ENCODE peak calls at places on chromosomes 12 and 14, in four cellular contexts. J is astrocyte of the spinal cord; I is thoracic aorta; U is CD4-positive, alpha-beta T cell. X is an unnamed sample.
A peak's percentile ranks its signal among the peaks of the same experiment; 100 is the strongest.

GRCh38 chr14:64705406-64706118 is 1.3 kb downstream of the PLEKHG3 start:
- DNase-seq in J (no peak), I (no peak), U (no peak), X (no peak)

GRCh38 chr12:95300286-95300685 is 82.7 kb downstream of the VEZT start:
- DNase-seq in J (no peak), I (no peak), U (no peak), X (no peak)

GRCh38 chr14:54040851-54041250 is 84.2 kb upstream of the BMP4 start:
- DNase-seq in J (peak; percentile 23), I (no peak), U (no peak), X (no peak)

GRCh38 chr14:54138354-54139038 is 181.9 kb upstream of the BMP4 start:
- DNase-seq in J (no peak), I (no peak), U (no peak), X (no peak)

GRCh38 chr12:114166360-114166759 is 200.2 kb upstream of the RBM19 start:
- DNase-seq in J (peak; percentile 23), I (no peak), U (no peak), X (peak; percentile 45)

GRCh38 chr14:72515779-72516770 is 377.8 kb downstream of the DPF3 start:
- DNase-seq in J (peak; percentile 64), I (no peak), U (no peak), X (no peak)

GRCh38 chr12:2138871-2139308 is 86.1 kb downstream of the CACNA1C start:
- DNase-seq in J (peak; percentile 42), I (no peak), U (no peak), X (no peak)

GRCh38 chr12:53862831-53863230 is 75.8 kb upstream of the HOXC13 start:
- DNase-seq in J (no peak), I (no peak), U (no peak), X (no peak)

GRCh38 chr14:50667491-50668007 is 557 bp downstream of the SAV1 start:
- DNase-seq in J (no peak), I (no peak), U (peak; percentile 17), X (no peak)

GRCh38 chr12:6790496-6791150 is 1.3 kb downstream of the CD4 start:
- DNase-seq in J (no peak), I (no peak), U (no peak), X (no peak)

GRCh38 chr12:14751987-14752386 is 51.3 kb downstream of the WBP11 start:
- DNase-seq in J (no peak), I (no peak), U (no peak), X (no peak)

GRCh38 chr12:27905285-27906126 is 67.0 kb downstream of the PTHLH start:
- DNase-seq in J (no peak), I (no peak), U (no peak), X (no peak)

GRCh38 chr12:52120951-52121847 is 41.7 kb downstream of the SMIM41 start:
- DNase-seq in J (no peak), I (no peak), U (no peak), X (no peak)

GRCh38 chr14:20719777-20720176 is 25.9 kb upstream of the EDDM3A start:
- DNase-seq in J (no peak), I (no peak), U (no peak), X (no peak)

GRCh38 chr14:66117600-66117999 is 368.6 kb upstream of the CCDC196 start:
- DNase-seq in J (peak; percentile 67), I (no peak), U (no peak), X (no peak)

GRCh38 chr12:126747530-126748149 is 1519.3 kb upstream of the TMEM132C start:
- DNase-seq in J (peak; percentile 27), I (no peak), U (peak; percentile 25), X (peak; percentile 17)

GRCh38 chr12:124567035-124567672 is at the start of gene NCOR2:
- DNase-seq in J (no peak), I (no peak), U (peak; percentile 16), X (peak; percentile 53)

GRCh38 chr14:38616959-38617358 is 361.1 kb upstream of the CLEC14A start:
- DNase-seq in J (no peak), I (no peak), U (no peak), X (no peak)

GRCh38 chr12:12701457-12701856 is 5.5 kb upstream of the GPR19 start:
- DNase-seq in J (no peak), I (no peak), U (no peak), X (no peak)

GRCh38 chr14:21068521-21069387 is 1.4 kb upstream of the ARHGEF40 start:
- DNase-seq in J (peak; percentile 57), I (peak; percentile 45), U (no peak), X (peak; percentile 38)

GRCh38 chr12:107359382-107359781 is 266.0 kb upstream of the CRY1 start:
- DNase-seq in J (peak; percentile 79), I (no peak), U (no peak), X (no peak)

GRCh38 chr12:28601659-28602058 is 411.4 kb downstream of the CCDC91 start:
- DNase-seq in J (no peak), I (no peak), U (no peak), X (no peak)

GRCh38 chr14:64880382-64881121 is 845 bp upstream of the SPTB start:
- DNase-seq in J (no peak), I (no peak), U (peak; percentile 37), X (peak; percentile 35)

GRCh38 chr12:117090816-117091711 is 8.2 kb downstream of the TESC start:
- DNase-seq in J (no peak), I (no peak), U (no peak), X (no peak)

GRCh38 chr12:75908961-75909699 is 122.4 kb downstream of the PHLDA1 start:
- DNase-seq in J (peak; percentile 95), I (peak; percentile 4), U (no peak), X (peak; percentile 66)

GRCh38 chr12:104181313-104181712 is 34.3 kb upstream of the TXNRD1 start:
- DNase-seq in J (peak; percentile 42), I (no peak), U (no peak), X (no peak)

GRCh38 chr12:121893901-121894540 is 5.4 kb downstream of the PSMD9 start:
- DNase-seq in J (peak; percentile 67), I (no peak), U (no peak), X (no peak)

GRCh38 chr14:34650786-34651584 is 21.0 kb upstream of the SNX6 start:
- DNase-seq in J (peak; percentile 99), I (no peak), U (no peak), X (no peak)

GRCh38 chr14:104865069-104865630 is at the start of gene CEP170B:
- DNase-seq in J (no peak), I (no peak), U (peak; percentile 21), X (no peak)

GRCh38 chr12:58341791-58342190 is 400.4 kb downstream of the ATP23 start:
- DNase-seq in J (peak; percentile 54), I (no peak), U (no peak), X (no peak)

GRCh38 chr12:69630191-69630590 is 19.5 kb upstream of the LRRC10 start:
- DNase-seq in J (no peak), I (no peak), U (no peak), X (no peak)

GRCh38 chr14:68951051-68951797 is 27.9 kb downstream of the ACTN1 start:
- DNase-seq in J (peak; percentile 93), I (peak; percentile 93), U (no peak), X (peak; percentile 74)

GRCh38 chr12:5807090-5807414 is 138.0 kb downstream of the ANO2 start:
- DNase-seq in J (peak; percentile 8), I (no peak), U (no peak), X (no peak)

GRCh38 chr12:12172106-12172511 is 94.7 kb downstream of the LRP6 start:
- DNase-seq in J (peak; percentile 65), I (no peak), U (no peak), X (no peak)

GRCh38 chr12:46372852-46373302 is 304 bp upstream of the SLC38A2 start:
- DNase-seq in J (no peak), I (no peak), U (no peak), X (no peak)

GRCh38 chr14:105420976-105421674 is 1.5 kb downstream of the MTA1 start:
- DNase-seq in J (no peak), I (no peak), U (no peak), X (no peak)

GRCh38 chr12:89525002-89525823 is 617 bp upstream of the GALNT4 start:
- DNase-seq in J (peak; percentile 27), I (no peak), U (no peak), X (peak; percentile 44)
- TF ChIP-seq CTCF in J (no peak), I (peak; percentile 23), U (peak; percentile 10), X (peak; percentile 3)

GRCh38 chr12:128486951-128487350 is 220.0 kb downstream of the TMEM132C start:
- DNase-seq in J (no peak), I (no peak), U (no peak), X (peak; percentile 4)
- TF ChIP-seq CTCF in J (no peak), I (no peak), U (no peak), X (no peak)

GRCh38 chr12:41661141-41661540 is 473.0 kb downstream of the PDZRN4 start:
- DNase-seq in J (no peak), I (no peak), U (no peak), X (no peak)

GRCh38 chr12:41663487-41664258 is 475.6 kb downstream of the PDZRN4 start:
- DNase-seq in J (peak; percentile 22), I (no peak), U (no peak), X (no peak)
- TF ChIP-seq CTCF in J (peak; percentile 36), I (no peak), U (no peak), X (no peak)

GRCh38 chr12:109617496-109617895 is 43.9 kb downstream of the MVK start:
- DNase-seq in J (no peak), I (no peak), U (no peak), X (no peak)
- TF ChIP-seq CTCF in J (no peak), I (no peak), U (no peak), X (no peak)

GRCh38 chr14:55869397-55870049 is 248.7 kb upstream of the PELI2 start:
- DNase-seq in J (no peak), I (no peak), U (no peak), X (no peak)

GRCh38 chr14:55877942-55878341 is 240.3 kb upstream of the PELI2 start:
- DNase-seq in J (no peak), I (no peak), U (no peak), X (no peak)

GRCh38 chr14:55873229-55873628 is 245.0 kb upstream of the PELI2 start:
- DNase-seq in J (no peak), I (no peak), U (no peak), X (no peak)

DNA sequence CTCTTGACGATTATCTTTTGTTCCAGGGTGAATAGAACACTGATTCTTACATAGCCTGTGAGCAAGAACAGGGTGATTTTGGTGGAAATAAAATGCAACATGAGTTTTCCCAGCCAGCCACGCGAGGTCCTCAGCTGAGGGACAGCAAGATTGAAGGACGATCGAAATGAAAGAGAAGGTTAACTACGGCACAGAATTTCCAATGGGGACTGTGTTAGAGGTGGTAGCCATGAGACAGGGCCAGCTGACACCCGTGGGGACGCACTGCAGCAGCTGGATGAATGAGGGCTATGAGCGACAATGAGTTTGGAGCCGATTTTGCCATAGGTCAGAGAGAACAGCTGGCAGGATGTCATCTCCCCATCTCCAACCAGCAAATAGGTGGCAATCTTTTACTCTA is 243.4 kb upstream of the PELI2 start:
- DNase-seq in J (no peak), I (no peak), U (no peak), X (no peak)
- TF ChIP-seq CTCF in J (no peak), I (no peak), U (no peak), X (no peak)